ENCODE peak calls at places on chromosomes 6 and 20, in six cellular contexts. M is dorsolateral prefrontal cortex; G is GM23338; S is AG04450; U is CD4-positive, alpha-beta memory T cell; Q is IMR-90. I is an unnamed sample.

GRCh38 chr6:33856655-33857054 is 52.9 kb upstream of the MLN start:
- DNase-seq in M (no peak), G (no peak), S (no peak), U (peak), Q (no peak), I (no peak)

GRCh38 chr6:17278289-17279061 is 2.7 kb upstream of the RBM24 start:
- DNase-seq in M (no peak), G (no peak), S (peak), U (no peak), Q (peak), I (peak)

GRCh38 chr6:49030621-49031020 is 432.4 kb downstream of the MMUT start:
- DNase-seq in M (no peak), G (no peak), S (no peak), U (no peak), Q (no peak), I (no peak)

GRCh38 chr20:13231031-13231752 is 10.1 kb downstream of the ISM1 start:
- DNase-seq in M (no peak), G (peak), S (no peak), U (peak), Q (peak), I (no peak)

GRCh38 chr20:57773059-57773815 is 63.4 kb upstream of the PMEPA1 start:
- DNase-seq in M (no peak), G (no peak), S (no peak), U (no peak), Q (no peak), I (no peak)

GRCh38 chr6:33437666-33438065 is 16.7 kb upstream of the ZBTB9 start:
- DNase-seq in M (no peak), G (no peak), S (no peak), U (no peak), Q (no peak), I (no peak)

GRCh38 chr20:37897008-37897548 is 5.8 kb upstream of the VSTM2L start:
- DNase-seq in M (no peak), G (peak), S (no peak), U (no peak), Q (no peak), I (no peak)

GRCh38 chr20:60804240-60804917 is 447.7 kb upstream of the CDH4 start:
- DNase-seq in M (no peak), G (peak), S (no peak), U (no peak), Q (no peak), I (no peak)

GRCh38 chr20:19932170-19932667 is 84.9 kb upstream of the NAA20 start:
- DNase-seq in M (no peak), G (no peak), S (peak), U (no peak), Q (peak), I (no peak)

GRCh38 chr6:100658486-100658885 is 193.8 kb upstream of the SIM1 start:
- DNase-seq in M (no peak), G (peak), S (no peak), U (no peak), Q (no peak), I (no peak)

GRCh38 chr6:30787954-30788353 is 43.6 kb upstream of the IER3 start:
- DNase-seq in M (no peak), G (no peak), S (no peak), U (no peak), Q (no peak), I (no peak)

GRCh38 chr6:40695750-40696415 is 108.7 kb upstream of the LRFN2 start:
- DNase-seq in M (no peak), G (no peak), S (no peak), U (no peak), Q (no peak), I (no peak)

GRCh38 chr20:4384961-4385360 is 336.7 kb upstream of the PRND start:
- DNase-seq in M (no peak), G (peak), S (no peak), U (no peak), Q (no peak), I (no peak)

GRCh38 chr6:105835373-105835772 is 250.8 kb upstream of the PRDM1 start:
- DNase-seq in M (no peak), G (peak), S (no peak), U (peak), Q (peak), I (no peak)

GRCh38 chr20:59470521-59470920 is 133.8 kb upstream of the PHACTR3 start:
- DNase-seq in M (no peak), G (no peak), S (no peak), U (no peak), Q (no peak), I (no peak)

GRCh38 chr20:25148982-25149846 is 46.3 kb upstream of the ENTPD6 start:
- DNase-seq in M (no peak), G (no peak), S (no peak), U (no peak), Q (no peak), I (no peak)

GRCh38 chr6:32082951-32083350 is 26.2 kb downstream of the TNXB start:
- DNase-seq in M (peak), G (no peak), S (no peak), U (no peak), Q (no peak), I (peak)

GRCh38 chr6:170446841-170447560 is 106.1 kb downstream of the PSMB1 start:
- DNase-seq in M (no peak), G (no peak), S (no peak), U (no peak), Q (no peak), I (no peak)

GRCh38 chr20:41387433-41387832 is 20.8 kb upstream of the EMILIN3 start:
- DNase-seq in M (no peak), G (peak), S (no peak), U (no peak), Q (no peak), I (no peak)

GRCh38 chr20:18638768-18639167 is 50.9 kb downstream of the DTD1 start:
- DNase-seq in M (no peak), G (no peak), S (no peak), U (no peak), Q (peak), I (no peak)

GRCh38 chr6:4928426-4928825 is 75.4 kb downstream of the RPP40 start:
- DNase-seq in M (no peak), G (no peak), S (no peak), U (no peak), Q (peak), I (no peak)

GRCh38 chr6:39114395-39114706 is 635 bp downstream of the SAYSD1 start:
- DNase-seq in M (no peak), G (no peak), S (no peak), U (no peak), Q (no peak), I (no peak)

GRCh38 chr6:170172825-170173231 is 118.0 kb downstream of the DLL1 start:
- DNase-seq in M (no peak), G (no peak), S (no peak), U (no peak), Q (no peak), I (no peak)

GRCh38 chr6:151196571-151196970 is 43.2 kb upstream of the AKAP12 start:
- DNase-seq in M (no peak), G (no peak), S (peak), U (no peak), Q (peak), I (no peak)

GRCh38 chr6:47392251-47392650 is 82.5 kb upstream of the TNFRSF21 start:
- DNase-seq in M (no peak), G (no peak), S (no peak), U (no peak), Q (no peak), I (no peak)

GRCh38 chr6:15517600-15517999 is 145.2 kb downstream of the DTNBP1 start:
- DNase-seq in M (no peak), G (no peak), S (no peak), U (no peak), Q (no peak), I (no peak)

GRCh38 chr6:48069280-48069679 is 41.7 kb downstream of the PTCHD4 start:
- DNase-seq in M (no peak), G (peak), S (no peak), U (no peak), Q (peak), I (no peak)

GRCh38 chr20:7858851-7859250 is 81.4 kb downstream of the HAO1 start:
- DNase-seq in M (no peak), G (no peak), S (no peak), U (no peak), Q (no peak), I (no peak)

GRCh38 chr6:165117121-165117520 is 192.3 kb downstream of the C6orf118 start:
- DNase-seq in M (no peak), G (no peak), S (no peak), U (no peak), Q (no peak), I (no peak)

GRCh38 chr20:21175433-21175832 is 49.6 kb downstream of the KIZ start:
- DNase-seq in M (no peak), G (no peak), S (no peak), U (peak), Q (no peak), I (no peak)

GRCh38 chr6:3455121-3455489 is 1.7 kb downstream of the SLC22A23 start:
- DNase-seq in M (no peak), G (no peak), S (no peak), U (peak), Q (no peak), I (no peak)

GRCh38 chr20:400451-401275 is 7.4 kb upstream of the RBCK1 start:
- DNase-seq in M (no peak), G (peak), S (no peak), U (no peak), Q (no peak), I (no peak)

GRCh38 chr6:156866181-156866862 is 89.1 kb downstream of the ARID1B start:
- DNase-seq in M (no peak), G (no peak), S (no peak), U (peak), Q (peak), I (no peak)

GRCh38 chr20:62589150-62589498 is 53.2 kb upstream of the SLCO4A1 start:
- DNase-seq in M (no peak), G (no peak), S (no peak), U (no peak), Q (no peak), I (no peak)

GRCh38 chr6:28353981-28354676 is 4.4 kb downstream of the ZKSCAN3 start:
- DNase-seq in M (peak), G (no peak), S (no peak), U (no peak), Q (peak), I (peak)

GRCh38 chr6:108556864-108557493 is 3.7 kb upstream of the FOXO3 start:
- DNase-seq in M (no peak), G (peak), S (peak), U (no peak), Q (peak), I (no peak)

GRCh38 chr20:11502668-11503067 is 415.0 kb upstream of the BTBD3 start:
- DNase-seq in M (no peak), G (no peak), S (no peak), U (no peak), Q (no peak), I (no peak)

DNA sequence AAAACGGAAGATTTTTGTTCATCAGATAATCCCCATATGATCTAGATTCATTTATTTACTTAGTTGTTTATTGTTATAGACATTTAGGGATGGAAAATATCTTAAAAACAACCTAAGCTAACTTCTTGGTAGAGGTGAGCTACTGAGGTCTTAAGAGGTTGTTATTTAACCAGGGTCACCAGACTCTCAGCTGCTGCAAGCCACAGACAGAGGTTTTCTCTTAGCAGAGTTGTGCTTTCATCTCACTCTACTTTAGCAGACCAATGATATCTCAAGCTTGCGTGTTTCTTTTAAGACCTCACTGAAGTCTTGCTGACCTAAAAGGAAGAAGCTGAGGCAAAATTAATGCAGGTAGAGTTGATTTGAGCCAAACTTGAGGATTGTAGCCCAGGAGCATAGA is 43.6 kb downstream of the NCOA7 start:
- DNase-seq in M (no peak), G (no peak), S (no peak), U (peak), Q (no peak), I (no peak)
- H3K27ac ChIP-seq in M (no peak), G (no peak), S (no peak), U (no peak), Q (no peak), I (no peak)

GRCh38 chr20:47546184-47547033 is 44.7 kb downstream of the NCOA3 start:
- DNase-seq in M (no peak), G (peak), S (peak), U (no peak), Q (peak), I (peak)
- H3K27ac ChIP-seq in M (no peak), G (peak), S (peak), U (no peak), Q (peak), I (peak)

DNA sequence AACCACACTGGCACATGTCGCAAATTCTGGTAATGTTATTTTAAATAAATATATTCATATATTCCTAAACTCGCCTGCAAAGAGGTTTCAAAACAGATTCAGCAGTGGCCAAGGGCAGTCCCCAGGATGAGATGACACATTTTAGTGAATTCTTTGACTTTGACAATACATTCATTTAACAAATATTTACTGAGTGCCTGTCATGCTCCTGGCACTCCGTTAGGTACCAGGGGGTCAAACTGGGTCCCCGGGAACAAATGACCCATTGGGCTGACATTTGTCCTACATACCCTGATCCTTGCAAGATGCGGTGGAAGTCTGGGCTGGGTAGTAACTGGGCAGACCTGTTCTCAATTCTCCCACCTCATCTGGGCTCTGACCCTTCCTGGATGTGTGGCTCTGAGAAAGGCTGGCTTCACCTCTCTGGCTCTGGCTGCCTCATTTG is 74.9 kb downstream of the FYN start:
- DNase-seq in M (no peak), G (no peak), S (no peak), U (no peak), Q (no peak), I (peak)
- H3K27ac ChIP-seq in M (peak), G (no peak), S (no peak), U (no peak), Q (no peak), I (peak)

DNA sequence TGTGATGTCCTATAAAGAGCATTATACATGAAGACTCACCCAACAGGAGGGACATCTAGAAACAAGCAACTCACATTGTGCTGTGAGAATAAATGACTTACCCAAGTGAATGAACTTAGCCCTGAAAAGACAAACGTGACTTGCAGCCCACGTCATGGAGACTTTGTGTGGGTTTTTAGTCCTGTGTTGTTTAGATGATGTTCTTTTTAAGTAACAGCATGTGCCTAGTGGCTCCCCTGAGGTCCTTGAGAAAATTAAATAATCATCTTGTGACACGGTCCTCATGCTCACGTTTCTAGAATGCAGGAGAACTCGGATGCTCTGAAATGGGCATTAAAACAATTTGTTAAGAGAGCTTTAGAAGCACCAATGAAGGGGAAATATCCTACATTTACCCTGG is 165.1 kb downstream of the SASH1 start:
- DNase-seq in M (no peak), G (no peak), S (no peak), U (no peak), Q (peak), I (no peak)
- H3K27ac ChIP-seq in M (peak), G (peak), S (peak), U (no peak), Q (peak), I (no peak)

DNA sequence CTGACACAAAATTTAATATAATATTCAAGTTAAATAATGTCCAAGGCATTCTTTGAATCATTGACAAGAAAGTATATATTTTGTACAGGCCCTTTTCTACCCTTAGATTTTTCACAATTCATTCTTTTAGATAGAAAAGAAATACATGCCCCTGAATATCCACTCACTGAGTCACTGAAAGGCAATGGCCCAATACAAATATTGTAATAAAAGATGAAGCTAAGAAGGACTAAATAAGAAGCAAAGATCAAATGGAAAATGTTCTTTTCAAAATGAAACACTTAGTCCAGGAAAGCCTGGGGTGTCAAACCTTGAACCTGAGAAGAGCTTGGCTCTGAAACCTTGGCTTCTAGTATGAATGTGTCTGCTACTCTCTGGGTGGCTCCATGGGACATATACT is 18.1 kb upstream of the HDGFL1 start:
- DNase-seq in M (no peak), G (no peak), S (no peak), U (no peak), Q (peak), I (no peak)
- H3K27ac ChIP-seq in M (no peak), G (no peak), S (no peak), U (no peak), Q (no peak), I (no peak)

DNA sequence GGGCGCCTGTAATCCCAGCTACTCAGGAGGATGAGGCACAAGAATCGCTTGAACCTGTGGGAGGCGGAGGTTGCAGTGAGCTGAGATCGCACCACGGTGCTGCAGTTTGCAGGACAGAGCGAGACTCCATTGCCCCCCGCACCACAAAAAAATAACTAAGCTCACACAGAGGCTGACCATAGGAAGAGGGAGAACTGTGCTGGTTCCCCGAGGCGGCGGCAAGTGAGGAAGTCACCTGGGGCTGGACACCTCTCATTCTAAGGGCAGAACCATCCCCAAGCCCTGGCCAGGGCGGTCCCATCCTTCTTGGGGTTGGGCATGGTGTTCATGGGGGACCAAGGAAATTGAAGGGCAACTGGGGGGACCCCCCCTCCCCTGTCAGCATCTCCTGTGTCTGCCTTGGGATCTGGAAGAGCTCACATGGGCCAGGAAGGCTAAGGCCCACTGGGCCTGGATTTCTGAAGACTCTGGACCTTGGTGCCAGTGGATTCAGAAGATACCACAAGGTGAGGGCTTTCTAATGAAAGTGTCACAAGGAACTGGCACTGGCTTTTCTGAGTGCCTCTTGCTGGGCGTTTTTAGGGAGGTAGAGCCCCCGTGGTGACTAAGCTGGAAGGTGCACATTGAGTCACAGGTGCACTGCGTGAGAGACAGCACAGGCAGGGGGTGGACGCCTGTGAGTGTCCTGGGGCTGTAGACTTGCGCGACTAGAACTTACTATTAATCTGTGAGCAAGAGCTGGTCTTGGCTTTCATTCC is 11.5 kb downstream of the IRF4 start:
- DNase-seq in M (no peak), G (no peak), S (no peak), U (no peak), Q (no peak), I (no peak)
- H3K27ac ChIP-seq in M (no peak), G (no peak), S (no peak), U (no peak), Q (no peak), I (no peak)

GRCh38 chr20:50272413-50273120 is 81.9 kb downstream of the CEBPB start:
- DNase-seq in M (no peak), G (no peak), S (no peak), U (no peak), Q (no peak), I (no peak)

GRCh38 chr20:50273601-50274491 is 83.2 kb downstream of the CEBPB start:
- DNase-seq in M (no peak), G (no peak), S (no peak), U (no peak), Q (no peak), I (no peak)

GRCh38 chr20:50277064-50277415 is 86.4 kb downstream of the CEBPB start:
- DNase-seq in M (no peak), G (no peak), S (no peak), U (no peak), Q (no peak), I (no peak)

GRCh38 chr20:50276119-50277063 is 85.8 kb downstream of the CEBPB start:
- DNase-seq in M (no peak), G (no peak), S (no peak), U (no peak), Q (no peak), I (no peak)

GRCh38 chr20:50274570-50275430 is 84.2 kb downstream of the CEBPB start:
- DNase-seq in M (peak), G (no peak), S (no peak), U (no peak), Q (no peak), I (no peak)
- H3K27ac ChIP-seq in M (peak), G (no peak), S (no peak), U (no peak), Q (no peak), I (no peak)

GRCh38 chr6:25007269-25007699 is 71.5 kb upstream of the RIPOR2 start:
- DNase-seq in M (no peak), G (no peak), S (no peak), U (no peak), Q (no peak), I (no peak)
- H3K27ac ChIP-seq in M (peak), G (no peak), S (no peak), U (peak), Q (no peak), I (peak)

GRCh38 chr6:36053878-36054277 is 26.3 kb downstream of the MAPK14 start:
- DNase-seq in M (no peak), G (no peak), S (no peak), U (no peak), Q (no peak), I (no peak)
- H3K27ac ChIP-seq in M (no peak), G (no peak), S (no peak), U (no peak), Q (no peak), I (no peak)

DNA sequence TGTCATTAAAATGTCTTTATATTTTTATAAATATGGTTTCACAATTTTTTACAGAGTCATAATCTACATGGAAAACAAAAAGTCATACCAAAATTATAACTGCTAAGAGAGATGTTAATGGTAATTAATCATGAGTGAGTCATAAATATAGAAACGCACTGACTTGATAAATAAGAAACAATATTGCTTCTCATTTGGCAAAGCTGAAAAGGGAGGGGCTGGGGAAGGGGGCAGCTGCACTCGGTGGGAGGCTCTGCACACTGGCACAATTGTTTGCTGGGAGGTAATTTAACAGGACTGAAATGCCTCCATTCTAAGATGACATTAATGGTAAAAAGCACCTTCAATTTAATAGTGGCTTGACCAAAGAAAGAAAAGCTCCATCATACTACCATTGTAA is 133.3 kb upstream of the AGPAT4 start:
- DNase-seq in M (no peak), G (no peak), S (no peak), U (no peak), Q (no peak), I (no peak)
- H3K27ac ChIP-seq in M (no peak), G (no peak), S (no peak), U (no peak), Q (no peak), I (no peak)

I was measured in PC-9.